ENCODE peak calls at places on chromosomes 11 and 22, in four cellular contexts. P, U, Z and X are unnamed samples.

GRCh38 chr11:120771551-120772060 is 252.3 kb upstream of the TBCEL start:
- DNase-seq in Z (no peak), U (no peak), P (no peak), X (no peak)

GRCh38 chr11:1112351-1113191 is 37.9 kb downstream of the MUC2 start:
- DNase-seq in U (no peak), Z (peak; percentile 32), P (no peak), X (no peak)

GRCh38 chr11:45264839-45265515 is 21.2 kb downstream of the SYT13 start:
- DNase-seq in P (no peak), Z (peak; percentile 29), U (no peak), X (no peak)

GRCh38 chr11:2860636-2861035 is 24.9 kb downstream of the CDKN1C start:
- DNase-seq in Z (peak; percentile 20), U (no peak), P (no peak), X (no peak)

GRCh38 chr11:101860694-101861371 is 54.0 kb upstream of the CEP126 start:
- DNase-seq in P (no peak), U (no peak), Z (peak; percentile 14), X (peak; percentile 0)

GRCh38 chr11:68148882-68149281 is 27.7 kb upstream of the CHKA start:
- DNase-seq in U (no peak), Z (peak; percentile 51), P (no peak), X (no peak)

GRCh38 chr22:44266811-44267760 is 45.7 kb downstream of the SHISAL1 start:
- DNase-seq in U (no peak), Z (no peak), P (no peak), X (no peak)

GRCh38 chr11:44993971-44994705 is 43.5 kb upstream of the TP53I11 start:
- DNase-seq in Z (no peak), U (no peak), P (no peak), X (peak; percentile 18)

GRCh38 chr22:46583571-46583970 is 36.6 kb upstream of the GRAMD4 start:
- DNase-seq in P (no peak), U (no peak), Z (peak; percentile 13), X (no peak)

GRCh38 chr11:8224161-8224591 is 39.5 kb downstream of the LMO1 start:
- DNase-seq in Z (peak; percentile 51), U (no peak), P (no peak), X (no peak)

GRCh38 chr11:69654001-69654659 is 13.2 kb downstream of the CCND1 start:
- DNase-seq in P (no peak), Z (no peak), U (no peak), X (no peak)

GRCh38 chr11:32231909-32232493 is 141.1 kb downstream of the RCN1 start:
- DNase-seq in Z (peak; percentile 12), U (no peak), P (no peak), X (no peak)

GRCh38 chr22:37192232-37192631 is 4.2 kb upstream of the C1QTNF6 start:
- DNase-seq in Z (no peak), U (no peak), P (no peak), X (no peak)

GRCh38 chr11:44632466-44633123 is 67.1 kb downstream of the CD82 start:
- DNase-seq in P (no peak), Z (no peak), U (no peak), X (no peak)

GRCh38 chr11:35042265-35042664 is 96.7 kb upstream of the CD44 start:
- DNase-seq in U (no peak), Z (no peak), P (no peak), X (no peak)

GRCh38 chr11:68954970-68955958 is 25.5 kb downstream of the MRGPRD start:
- DNase-seq in Z (peak; percentile 76), U (no peak), P (no peak), X (no peak)